ENCODE peak calls at places on chromosomes 5 and 9, in five cellular contexts. V is stimulated activated CD4-positive, alpha-beta T cell treated with anti-CD3 and anti-CD28 coated beads, Interleukin-2, amount 100 ng/mL, for 24 hours; H is iris pigment epithelial cell; D is COR-L47; U is left cardiac atrium. S is an unnamed sample.

GRCh38 chr9:133142657-133143592 is 20.8 kb downstream of the GBGT1 start:
- DNase-seq in V (peak), H (no peak), D (no peak), U (no peak), S (no peak)

GRCh38 chr5:63573402-63573801 is 388.8 kb downstream of the HTR1A start:
- DNase-seq in V (no peak), H (no peak), D (no peak), U (no peak), S (no peak)

GRCh38 chr5:121741156-121741555 is 110.5 kb upstream of the FTMT start:
- DNase-seq in V (no peak), H (no peak), D (no peak), U (no peak), S (no peak)

GRCh38 chr5:62316110-62316509 is 10.1 kb downstream of the KIF2A start:
- DNase-seq in V (no peak), H (no peak), D (no peak), U (no peak), S (peak)

GRCh38 chr9:73037613-73038012 is 84.8 kb upstream of the ALDH1A1 start:
- DNase-seq in V (no peak), H (peak), D (no peak), U (no peak), S (no peak)

GRCh38 chr9:69809304-69809863 is 11.2 kb upstream of the CFAP95 start:
- DNase-seq in V (peak), H (peak), D (no peak), U (no peak), S (peak)

GRCh38 chr9:112777914-112778313 is 27.4 kb downstream of the SNX30 start:
- DNase-seq in V (peak), H (no peak), D (no peak), U (no peak), S (no peak)

GRCh38 chr5:177429248-177430045 is 3.0 kb downstream of the GRK6 start:
- DNase-seq in V (peak), H (no peak), D (no peak), U (peak), S (no peak)

GRCh38 chr5:75023368-75024159 is 28.8 kb downstream of the GCNT4 start:
- DNase-seq in V (peak), H (peak), D (no peak), U (no peak), S (no peak)

GRCh38 chr5:52920929-52921328 is 68.2 kb upstream of the ITGA2 start:
- DNase-seq in V (no peak), H (peak), D (no peak), U (no peak), S (peak)

GRCh38 chr5:181189363-181189961 is 15.5 kb downstream of the TRIM7 start:
- DNase-seq in V (peak), H (peak), D (no peak), U (no peak), S (peak)